ENCODE peak calls at places on chromosomes 6 and 20, in four cellular contexts. X, A, J and S are unnamed samples.

GRCh38 chr20:12086359-12086758 is 168.7 kb downstream of the BTBD3 start:
- DNase-seq in J (no peak), X (peak; percentile 36), A (no peak), S (no peak)

GRCh38 chr6:154632121-154632520 is 101.1 kb upstream of the SCAF8 start:
- DNase-seq in A (no peak), J (peak; percentile 92), X (no peak), S (no peak)

GRCh38 chr6:98044791-98045190 is 761.8 kb upstream of the MMS22L start:
- DNase-seq in A (no peak), J (no peak), X (no peak), S (no peak)

GRCh38 chr6:28269492-28269891 is 2.5 kb downstream of the ZSCAN26 start:
- DNase-seq in X (peak; percentile 92), J (peak; percentile 75), A (no peak), S (peak; percentile 32)

GRCh38 chr20:49747707-49748524 is 34.2 kb upstream of the B4GALT5 start:
- DNase-seq in X (peak; percentile 50), A (no peak), J (peak; percentile 69), S (peak; percentile 68)

GRCh38 chr20:63568986-63569949 is 4.8 kb downstream of the HELZ2 start:
- DNase-seq in A (no peak), J (no peak), X (no peak), S (no peak)

GRCh38 chr20:40812415-40813212 is 123.6 kb upstream of the MAFB start:
- DNase-seq in A (no peak), X (no peak), J (no peak), S (no peak)

GRCh38 chr6:166056637-166057036 is 111.0 kb downstream of the TBXT start:
- DNase-seq in X (peak; percentile 70), J (no peak), A (no peak), S (no peak)

GRCh38 chr6:132190097-132190814 is 211.0 kb downstream of the MOXD1 start:
- DNase-seq in J (peak; percentile 46), X (peak; percentile 75), A (no peak), S (no peak)

GRCh38 chr20:856361-856775 is 22.9 kb downstream of the FAM110A start:
- DNase-seq in J (no peak), X (peak; percentile 54), A (no peak), S (no peak)

GRCh38 chr20:19370076-19371075 is 157.9 kb downstream of the SLC24A3 start:
- DNase-seq in X (no peak), J (no peak), A (no peak), S (no peak)
- TF ChIP-seq FOS in X (no peak), J (no peak), A (no peak), S (no peak)

GRCh38 chr20:44615169-44615791 is 32.9 kb downstream of the PKIG start:
- DNase-seq in X (peak; percentile 38), A (no peak), J (peak; percentile 67), S (no peak)
- TF ChIP-seq FOS in X (no peak), A (no peak), J (no peak), S (no peak)

GRCh38 chr6:114343782-114344144 is 940 bp upstream of the HS3ST5 start:
- DNase-seq in J (no peak), A (no peak), X (no peak), S (no peak)

GRCh38 chr6:114342826-114343781 is at the start of gene HS3ST5:
- DNase-seq in J (no peak), X (peak; percentile 8), A (no peak), S (no peak)

GRCh38 chr6:114344216-114344970 is 1.6 kb upstream of the HS3ST5 start:
- DNase-seq in A (no peak), J (peak; percentile 6), X (no peak), S (no peak)

GRCh38 chr6:114339706-114340105 is 3.1 kb downstream of the HS3ST5 start:
- DNase-seq in X (peak; percentile 41), J (no peak), A (no peak), S (no peak)

GRCh38 chr6:114342086-114342825 is 567 bp downstream of the HS3ST5 start:
- DNase-seq in A (no peak), X (no peak), J (no peak), S (no peak)
- TF ChIP-seq FOS in A (no peak), X (no peak), J (no peak), S (no peak)

GRCh38 chr20:24166412-24166811 is 177.8 kb upstream of the GGTLC1 start:
- DNase-seq in J (no peak), X (no peak), A (no peak), S (no peak)

GRCh38 chr20:24166127-24166389 is 177.5 kb upstream of the GGTLC1 start:
- DNase-seq in A (no peak), X (no peak), J (no peak), S (no peak)

GRCh38 chr20:24165336-24166126 is 177.0 kb upstream of the GGTLC1 start:
- DNase-seq in J (peak; percentile 64), A (no peak), X (no peak), S (no peak)

GRCh38 chr20:24163501-24163900 is 174.9 kb upstream of the GGTLC1 start:
- DNase-seq in X (no peak), A (no peak), J (peak; percentile 24), S (no peak)

DNA sequence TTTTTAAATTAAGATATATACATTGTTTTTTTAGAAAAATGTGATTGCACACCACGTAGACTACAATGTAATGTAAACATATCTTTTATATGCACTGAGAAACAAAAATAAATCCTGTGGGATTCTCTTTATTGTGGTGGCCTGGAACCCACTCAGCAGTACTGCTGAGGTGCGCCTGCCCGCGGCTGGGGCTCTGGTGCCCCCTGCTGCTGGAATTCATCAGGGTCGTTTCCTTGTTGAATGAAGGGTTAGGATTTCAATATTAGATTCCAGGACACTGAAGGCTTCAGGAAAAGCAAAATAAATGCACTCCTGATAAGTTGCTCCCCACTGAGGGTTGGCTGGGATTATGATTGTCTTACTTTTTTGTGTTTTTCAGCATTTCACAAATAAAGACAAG is 175.8 kb upstream of the GGTLC1 start:
- DNase-seq in J (peak; percentile 45), X (no peak), A (no peak), S (peak; percentile 30)
- TF ChIP-seq FOS in J (no peak), X (no peak), A (no peak), S (no peak)

GRCh38 chr20:58709703-58710039 is 17.1 kb downstream of the NPEPL1 start:
- DNase-seq in J (no peak), A (no peak), X (no peak), S (no peak)
- TF ChIP-seq FOS in J (no peak), A (no peak), X (no peak), S (no peak)

GRCh38 chr6:130760006-130760405 is 67.2 kb upstream of the SMLR1 start:
- DNase-seq in A (no peak), X (peak; percentile 61), J (peak; percentile 47), S (peak; percentile 2)
- TF ChIP-seq FOS in A (no peak), X (no peak), J (no peak), S (no peak)

GRCh38 chr6:159375014-159375413 is 205.8 kb downstream of the FNDC1 start:
- DNase-seq in J (no peak), A (no peak), X (no peak), S (no peak)

GRCh38 chr6:159376443-159377182 is 207.4 kb downstream of the FNDC1 start:
- DNase-seq in J (no peak), A (no peak), X (no peak), S (no peak)

GRCh38 chr6:159372333-159372732 is 203.1 kb downstream of the FNDC1 start:
- DNase-seq in J (no peak), X (no peak), A (no peak), S (no peak)
- TF ChIP-seq FOS in J (no peak), X (no peak), A (no peak), S (no peak)

DNA sequence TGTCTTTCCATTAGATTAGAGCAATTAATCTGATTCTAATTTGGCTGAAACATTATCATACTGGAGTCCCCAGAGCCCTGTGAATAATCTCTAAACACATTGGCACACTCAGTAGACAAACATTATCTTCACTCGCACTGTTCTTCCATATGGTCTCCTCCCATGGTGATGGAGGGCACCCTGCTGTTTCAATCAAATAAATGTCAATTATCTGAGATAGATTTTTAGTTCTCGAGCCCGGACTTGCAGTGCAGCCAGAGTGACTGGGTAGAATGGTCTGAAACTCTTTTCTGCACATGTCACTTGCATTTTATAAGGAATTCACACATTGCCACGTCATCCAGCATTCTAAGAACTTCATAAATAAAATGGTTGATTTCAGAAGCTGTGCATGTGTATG is 90.6 kb upstream of the MAP3K7 start:
- DNase-seq in A (no peak), J (no peak), X (no peak), S (no peak)
- TF ChIP-seq FOS in A (no peak), J (no peak), X (no peak), S (no peak)

GRCh38 chr20:34370062-34370461 is 7.0 kb downstream of the ITCH start:
- DNase-seq in X (no peak), J (no peak), A (no peak), S (no peak)
- TF ChIP-seq FOS in X (no peak), J (no peak), A (no peak), S (no peak)

GRCh38 chr6:722608-723007 is 29.7 kb upstream of the EXOC2 start:
- DNase-seq in A (no peak), X (peak; percentile 44), J (no peak), S (no peak)
- TF ChIP-seq FOS in A (no peak), X (no peak), J (no peak), S (no peak)